ENCODE peak calls at places on chromosomes 6 and 20, in seven cellular contexts. G, K, O, Z, F, M and E are unnamed samples.

GRCh38 chr6:33894438-33894837 is 90.6 kb upstream of the MLN start:
- DNase-seq in G (no peak), K (no peak), O (no peak), Z (no peak), F (no peak), M (no peak), E (peak; percentile 93)

GRCh38 chr20:53296451-53297153 is 297.0 kb downstream of the ZNF217 start:
- DNase-seq in G (no peak), K (no peak), O (no peak), Z (no peak), F (no peak), M (no peak), E (no peak)

GRCh38 chr20:17613328-17614175 is 43.7 kb downstream of the DSTN start:
- DNase-seq in G (no peak), K (no peak), O (no peak), Z (peak; percentile 18), F (peak; percentile 26), M (no peak), E (peak; percentile 68)

GRCh38 chr20:19824861-19825260 is 66.8 kb downstream of the RIN2 start:
- DNase-seq in G (no peak), K (peak; percentile 60), O (no peak), Z (no peak), F (no peak), M (no peak), E (peak; percentile 67)

GRCh38 chr6:63573140-63573898 is 1.0 kb downstream of the LOC128125822 start:
- DNase-seq in G (peak; percentile 72), K (peak; percentile 55), O (peak; percentile 74), Z (peak; percentile 83), F (peak; percentile 94), M (peak; percentile 95), E (peak; percentile 84)

GRCh38 chr6:24951831-24952299 is 16.1 kb upstream of the RIPOR2 start:
- DNase-seq in G (no peak), K (no peak), O (no peak), Z (no peak), F (no peak), M (no peak), E (no peak)

GRCh38 chr6:77454386-77454785 is 8.9 kb downstream of the HTR1B start:
- DNase-seq in G (no peak), K (peak; percentile 21), O (no peak), Z (no peak), F (no peak), M (peak; percentile 15), E (no peak)

GRCh38 chr20:42895062-42895461 is 294.6 kb downstream of the PTPRT start:
- DNase-seq in G (no peak), K (no peak), O (no peak), Z (no peak), F (no peak), M (no peak), E (no peak)

GRCh38 chr6:15017251-15017650 is 228.6 kb upstream of the JARID2 start:
- DNase-seq in G (no peak), K (peak; percentile 17), O (no peak), Z (peak; percentile 38), F (peak; percentile 82), M (no peak), E (no peak)

GRCh38 chr6:160035693-160036330 is 66.9 kb downstream of the IGF2R start:
- DNase-seq in G (no peak), K (peak; percentile 52), O (no peak), Z (no peak), F (no peak), M (no peak), E (no peak)

DNA sequence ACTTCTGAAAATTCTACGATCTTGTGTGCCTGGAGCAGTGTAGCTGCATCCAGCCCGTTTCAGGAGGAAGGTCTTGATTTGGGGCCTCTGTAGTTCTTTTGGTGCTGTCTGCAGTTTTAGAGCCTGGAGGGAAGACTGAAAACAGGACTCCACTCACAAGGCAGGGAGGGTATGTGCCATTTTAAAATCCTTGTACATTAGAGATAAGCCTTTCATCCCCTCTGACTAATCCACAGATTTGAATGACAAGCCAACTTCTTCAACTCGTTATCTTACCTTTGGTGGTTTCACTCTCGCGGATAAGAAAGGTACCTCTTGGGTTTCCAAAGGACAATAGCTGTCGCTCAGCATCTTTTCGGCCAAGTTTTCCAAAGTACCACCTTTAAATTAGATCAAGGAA is 98.0 kb upstream of the TRAF3IP2 start:
- DNase-seq in G (no peak), K (no peak), O (no peak), Z (no peak), F (no peak), M (no peak), E (no peak)
- H3K27ac ChIP-seq in G (no peak overlapping the region), K (no peak overlapping the region), O (no peak overlapping the region), Z (no peak overlapping the region), F (no peak overlapping the region), M (no peak overlapping the region), E (no peak overlapping the region)

DNA sequence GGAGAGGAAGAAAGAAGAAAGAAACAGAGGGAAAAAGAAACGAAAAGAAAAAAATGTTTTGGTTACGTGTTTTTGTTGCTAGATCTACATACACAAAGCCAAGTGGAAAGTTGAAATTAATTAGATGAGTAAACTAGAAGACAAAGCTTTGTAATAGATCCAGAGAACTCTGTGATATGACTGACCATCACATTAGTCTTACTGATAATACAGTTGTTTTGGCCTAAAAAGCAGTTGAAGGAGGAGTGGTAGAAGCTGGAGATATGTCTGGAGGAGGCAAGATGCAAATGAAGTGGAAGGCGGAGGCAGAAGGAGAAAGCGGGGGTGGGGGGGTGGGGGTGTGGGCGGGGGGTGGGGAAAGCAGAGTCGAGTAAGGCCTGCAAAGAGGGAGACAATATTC is 500.1 kb upstream of the ID4 start:
- DNase-seq in G (no peak), K (no peak), O (no peak), Z (no peak), F (no peak), M (no peak), E (no peak)
- H2AFZ ChIP-seq in G (no peak overlapping the region), K (no peak overlapping the region), O (no peak overlapping the region), Z (no peak overlapping the region), F (no peak overlapping the region), M (no peak overlapping the region), E (no peak overlapping the region)

DNA sequence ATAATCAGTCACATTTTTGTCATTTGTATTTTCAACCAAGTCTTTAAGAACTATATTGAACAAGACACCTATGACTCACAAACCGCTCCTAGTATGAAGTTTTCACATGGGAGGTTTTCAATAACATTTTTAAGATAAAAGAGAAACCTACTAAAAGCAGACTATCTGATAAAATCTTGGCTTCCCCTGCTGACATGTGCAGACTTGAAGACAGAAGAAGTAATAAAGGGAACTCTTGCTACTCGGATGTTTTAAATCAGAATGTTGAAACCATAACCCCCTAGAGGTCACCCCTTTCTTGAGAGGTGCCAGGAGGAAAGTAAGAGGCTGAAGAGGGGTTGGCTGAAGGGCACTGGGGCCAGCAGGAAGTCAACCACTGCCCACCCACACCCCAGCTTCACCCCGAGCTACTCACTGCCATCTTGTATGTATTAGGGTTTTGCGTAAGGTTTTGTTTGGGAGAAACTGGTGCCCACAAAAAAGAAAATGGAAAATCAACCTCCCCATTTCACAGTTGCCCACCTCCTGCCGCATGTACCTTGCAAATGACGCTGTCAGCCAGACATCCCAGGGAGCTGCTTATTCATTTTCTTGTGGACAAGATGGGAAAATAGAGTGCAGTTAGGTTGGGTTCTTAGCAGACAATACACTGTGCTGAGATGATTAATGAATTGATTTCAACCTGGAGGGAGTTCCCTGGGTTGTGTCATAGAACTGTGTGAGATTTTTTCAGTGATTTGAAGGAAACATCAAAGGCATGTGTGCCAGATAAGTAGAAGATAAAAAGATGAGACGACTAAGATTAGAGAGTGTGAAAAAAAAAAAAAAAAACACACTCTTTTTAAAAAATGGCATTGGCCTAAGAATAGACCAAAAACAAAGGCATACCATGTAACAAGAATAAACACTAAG is 83.2 kb upstream of the TAB2 start:
- DNase-seq in G (no peak), K (peak; percentile 52), O (peak; percentile 48), Z (no peak), F (no peak), M (peak; percentile 86), E (peak; percentile 50)
- H3K27ac ChIP-seq in G (no peak overlapping the region), K (no peak overlapping the region), O (peak overlapping the region; percentile 97), Z (peak overlapping the region; percentile 49), F (no peak overlapping the region), M (peak overlapping the region; percentile 77), E (peak overlapping the region; percentile 41)

DNA sequence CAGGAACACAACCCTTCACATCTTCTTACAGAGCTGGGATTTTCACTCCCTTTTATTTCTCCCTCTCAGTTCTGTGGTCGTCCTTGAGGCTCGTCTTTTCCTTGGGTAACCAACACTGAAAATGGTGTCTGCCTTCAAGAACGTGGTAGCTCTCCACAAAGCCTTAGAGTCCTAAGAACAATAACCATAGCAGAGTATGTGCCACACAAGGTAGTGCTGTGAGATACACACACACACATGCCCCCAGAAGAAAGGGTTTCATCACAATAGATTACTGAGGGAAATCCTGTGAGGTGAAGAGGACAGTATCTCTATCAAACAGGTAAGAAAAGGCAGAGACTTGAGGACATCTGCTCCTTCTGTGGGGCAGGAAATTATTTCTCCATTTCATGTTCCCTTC is 104.8 kb upstream of the HDAC2 start:
- DNase-seq in G (no peak), K (no peak), O (no peak), Z (no peak), F (no peak), M (no peak), E (no peak)
- H2AFZ ChIP-seq in G (no peak overlapping the region), K (no peak overlapping the region), O (no peak overlapping the region), Z (no peak overlapping the region), F (no peak overlapping the region), M (no peak overlapping the region), E (no peak overlapping the region)

GRCh38 chr6:112227411-112227810 is 27.0 kb downstream of the LAMA4 start:
- DNase-seq in G (no peak), K (peak; percentile 31), O (no peak), Z (no peak), F (no peak), M (no peak), E (no peak)

GRCh38 chr6:112225691-112226090 is 28.7 kb downstream of the LAMA4 start:
- DNase-seq in G (no peak), K (peak; percentile 35), O (no peak), Z (no peak), F (no peak), M (no peak), E (no peak)

GRCh38 chr6:112228480-112229332 is 25.7 kb downstream of the LAMA4 start:
- DNase-seq in G (no peak), K (no peak), O (no peak), Z (no peak), F (no peak), M (no peak), E (no peak)

GRCh38 chr6:112231609-112232060 is 22.7 kb downstream of the LAMA4 start:
- DNase-seq in G (no peak), K (peak; percentile 49), O (no peak), Z (no peak), F (no peak), M (peak; percentile 68), E (no peak)

GRCh38 chr6:112227992-112228391 is 26.4 kb downstream of the LAMA4 start:
- DNase-seq in G (no peak), K (no peak), O (no peak), Z (no peak), F (no peak), M (no peak), E (no peak)
- H3K27ac ChIP-seq in G (no peak overlapping the region), K (no peak overlapping the region), O (no peak overlapping the region), Z (no peak overlapping the region), F (no peak overlapping the region), M (no peak overlapping the region), E (peak overlapping the region; percentile 27)

GRCh38 chr6:45663181-45664180 is 285.7 kb upstream of the SUPT3H start:
- DNase-seq in G (no peak), K (no peak), O (no peak), Z (peak; percentile 44), F (peak; percentile 66), M (no peak), E (no peak)
- H2AFZ ChIP-seq in G (no peak overlapping the region), K (peak overlapping the region; percentile 88), O (no peak overlapping the region), Z (peak overlapping the region; percentile 60), F (no peak overlapping the region), M (peak overlapping the region; percentile 76), E (no peak overlapping the region)

GRCh38 chr20:25345721-25346120 is 44.9 kb downstream of the ABHD12 start:
- DNase-seq in G (no peak), K (no peak), O (no peak), Z (no peak), F (no peak), M (no peak), E (no peak)
- H3K27ac ChIP-seq in G (no peak overlapping the region), K (no peak overlapping the region), O (no peak overlapping the region), Z (no peak overlapping the region), F (no peak overlapping the region), M (no peak overlapping the region), E (no peak overlapping the region)